ENCODE peak calls at places on chromosomes 7 and 10, in seven cellular contexts. L, U, N, V, O, A and G are unnamed samples.

GRCh38 chr10:133420579-133420978 is 3.8 kb downstream of the SPRN start:
- DNase-seq in L (no peak), U (no peak), N (no peak), V (no peak), O (no peak), A (no peak), G (no peak)

GRCh38 chr10:31404640-31405039 is 85.6 kb downstream of the ZEB1 start:
- DNase-seq in L (no peak), U (no peak), N (no peak), V (no peak), O (no peak), A (no peak), G (no peak)

GRCh38 chr7:155208681-155209477 is 88.8 kb upstream of the INSIG1 start:
- DNase-seq in L (peak), U (peak), N (no peak), V (no peak), O (no peak), A (no peak), G (no peak)

GRCh38 chr10:32317795-32318194 is 29.2 kb downstream of the EPC1 start:
- DNase-seq in L (no peak), U (no peak), N (no peak), V (no peak), O (no peak), A (no peak), G (no peak)

GRCh38 chr7:30925117-30925516 is 13.5 kb downstream of the AQP1 start:
- DNase-seq in L (no peak), U (no peak), N (no peak), V (no peak), O (no peak), A (no peak), G (no peak)

GRCh38 chr7:25351761-25352160 is 123.5 kb upstream of the NPVF start:
- DNase-seq in L (no peak), U (no peak), N (no peak), V (no peak), O (no peak), A (no peak), G (no peak)

GRCh38 chr7:67788689-67789088 is 792.1 kb downstream of the TYW1 start:
- DNase-seq in L (peak), U (no peak), N (no peak), V (no peak), O (no peak), A (no peak), G (no peak)

GRCh38 chr7:136134503-136134902 is 157.3 kb upstream of the MTPN start:
- DNase-seq in L (no peak), U (no peak), N (no peak), V (no peak), O (no peak), A (peak), G (no peak)

GRCh38 chr7:24786941-24787340 is 29.7 kb upstream of the GSDME start:
- DNase-seq in L (no peak), U (no peak), N (no peak), V (peak), O (no peak), A (no peak), G (no peak)

GRCh38 chr7:134886353-134887057 is 99.8 kb upstream of the AGBL3 start:
- DNase-seq in L (peak), U (peak), N (no peak), V (no peak), O (no peak), A (no peak), G (peak)

GRCh38 chr10:34495938-34496337 is 319.2 kb downstream of the PARD3 start:
- DNase-seq in L (no peak), U (no peak), N (no peak), V (no peak), O (no peak), A (no peak), G (no peak)

GRCh38 chr7:44066494-44067063 is 1.2 kb upstream of the PGAM2 start:
- DNase-seq in L (no peak), U (peak), N (no peak), V (no peak), O (no peak), A (no peak), G (no peak)

GRCh38 chr7:82164813-82165212 is 278.8 kb downstream of the CACNA2D1 start:
- DNase-seq in L (no peak), U (no peak), N (no peak), V (no peak), O (no peak), A (peak), G (no peak)

GRCh38 chr10:129511758-129512157 is 44.7 kb downstream of the MGMT start:
- DNase-seq in L (no peak), U (no peak), N (no peak), V (no peak), O (no peak), A (no peak), G (no peak)

GRCh38 chr7:787332-788240 is 44.7 kb upstream of the SUN1 start:
- DNase-seq in L (no peak), U (peak), N (no peak), V (no peak), O (no peak), A (no peak), G (no peak)

GRCh38 chr7:24812313-24812945 is 55.2 kb upstream of the GSDME start:
- DNase-seq in L (peak), U (peak), N (peak), V (peak), O (no peak), A (peak), G (peak)

GRCh38 chr10:11654659-11655058 is 43.2 kb upstream of the USP6NL start:
- DNase-seq in L (peak), U (no peak), N (no peak), V (no peak), O (no peak), A (no peak), G (no peak)

GRCh38 chr7:139396323-139396951 is 36.7 kb downstream of the LUC7L2 start:
- DNase-seq in L (no peak), U (no peak), N (no peak), V (no peak), O (no peak), A (no peak), G (no peak)

GRCh38 chr10:35412900-35413491 is 76.7 kb downstream of the CCNY start:
- DNase-seq in L (no peak), U (no peak), N (no peak), V (no peak), O (no peak), A (no peak), G (no peak)

GRCh38 chr10:61627266-61627665 is 35.5 kb upstream of the CABCOCO1 start:
- DNase-seq in L (no peak), U (no peak), N (no peak), V (no peak), O (no peak), A (no peak), G (no peak)

GRCh38 chr10:31912898-31913847 is 15.5 kb downstream of the ARHGAP12 start:
- DNase-seq in L (peak), U (peak), N (no peak), V (no peak), O (no peak), A (no peak), G (no peak)

GRCh38 chr10:60316029-60316428 is 73.6 kb downstream of the ANK3 start:
- DNase-seq in L (no peak), U (no peak), N (no peak), V (no peak), O (no peak), A (no peak), G (no peak)

GRCh38 chr7:84073476-84073875 is 121.1 kb downstream of the SEMA3A start:
- DNase-seq in L (no peak), U (no peak), N (no peak), V (no peak), O (no peak), A (no peak), G (no peak)